ENCODE peak calls at places on chromosome 14, in nine cellular contexts. P, H, W, R, G, V, T, L and F are unnamed samples.

GRCh38 chr14:92997343-92998061 is 74.6 kb downstream of the CHGA start:
- DNase-seq in P (peak; percentile 57), H (no peak), W (no peak), R (no peak), G (peak; percentile 32), V (no peak), T (no peak), L (peak; percentile 60), F (no peak)

GRCh38 chr14:75811862-75812505 is 150.9 kb downstream of the TTLL5 start:
- DNase-seq in P (peak; percentile 28), H (no peak), W (no peak), R (no peak), G (no peak), V (no peak), T (no peak), L (peak; percentile 97), F (no peak)

GRCh38 chr14:65387628-65388027 is 24.9 kb upstream of the FUT8 start:
- DNase-seq in P (no peak), H (no peak), W (no peak), R (no peak), G (no peak), V (no peak), T (no peak), L (no peak), F (no peak)

GRCh38 chr14:64467131-64467530 is 1.8 kb downstream of the AKAP5 start:
- DNase-seq in P (no peak), H (no peak), W (no peak), R (no peak), G (no peak), V (no peak), T (no peak), L (no peak), F (no peak)

GRCh38 chr14:79117561-79117960 is 947.4 kb downstream of the NRXN3 start:
- DNase-seq in P (no peak), H (no peak), W (no peak), R (no peak), G (no peak), V (no peak), T (no peak), L (no peak), F (no peak)

GRCh38 chr14:48616941-48617340 is 941.5 kb upstream of the MDGA2 start:
- DNase-seq in P (no peak), H (no peak), W (no peak), R (no peak), G (no peak), V (no peak), T (no peak), L (peak; percentile 74), F (no peak)

GRCh38 chr14:43408472-43408871 is 1098.6 kb downstream of the FSCB start:
- DNase-seq in P (no peak), H (no peak), W (peak; percentile 80), R (no peak), G (peak; percentile 7), V (no peak), T (no peak), L (no peak), F (no peak)

GRCh38 chr14:104993808-104994591 is 8.4 kb downstream of the CLBA1 start:
- DNase-seq in P (no peak), H (no peak), W (no peak), R (no peak), G (no peak), V (no peak), T (no peak), L (no peak), F (no peak)

GRCh38 chr14:51023964-51024363 is 70.9 kb downstream of the TRIM9 start:
- DNase-seq in P (no peak), H (peak; percentile 51), W (no peak), R (no peak), G (no peak), V (no peak), T (no peak), L (no peak), F (no peak)

GRCh38 chr14:90438841-90439240 is 42.0 kb downstream of the CALM1 start:
- DNase-seq in P (no peak), H (no peak), W (peak; percentile 34), R (no peak), G (no peak), V (no peak), T (no peak), L (no peak), F (no peak)

GRCh38 chr14:101477648-101478047 is 83.6 kb upstream of the DIO3 start:
- DNase-seq in P (no peak), H (peak; percentile 46), W (peak; percentile 83), R (no peak), G (peak; percentile 20), V (no peak), T (no peak), L (no peak), F (peak; percentile 13)

GRCh38 chr14:59022144-59022543 is 166.3 kb upstream of the DAAM1 start:
- DNase-seq in P (no peak), H (no peak), W (peak; percentile 77), R (no peak), G (peak; percentile 11), V (no peak), T (no peak), L (no peak), F (no peak)

GRCh38 chr14:67571991-67572323 is 28.1 kb downstream of the PIGH start:
- DNase-seq in P (no peak), H (no peak), W (no peak), R (no peak), G (no peak), V (no peak), T (no peak), L (no peak), F (no peak)

GRCh38 chr14:103680491-103681231 is 34.6 kb downstream of the XRCC3 start:
- DNase-seq in P (no peak), H (no peak), W (no peak), R (no peak), G (no peak), V (no peak), T (no peak), L (no peak), F (no peak)

GRCh38 chr14:67941456-67942018 is 122.0 kb downstream of the RAD51B start:
- DNase-seq in P (no peak), H (peak; percentile 45), W (peak; percentile 20), R (no peak), G (no peak), V (no peak), T (no peak), L (peak; percentile 24), F (no peak)

GRCh38 chr14:104134061-104134965 is 4.1 kb upstream of the KIF26A start:
- DNase-seq in P (no peak), H (no peak), W (no peak), R (no peak), G (no peak), V (peak; percentile 37), T (no peak), L (peak; percentile 46), F (no peak)

GRCh38 chr14:58270628-58271027 is 26.0 kb downstream of the PSMA3 start:
- DNase-seq in P (no peak), H (peak; percentile 18), W (peak; percentile 56), R (no peak), G (peak; percentile 59), V (no peak), T (no peak), L (no peak), F (no peak)

GRCh38 chr14:74501135-74501614 is 7.6 kb downstream of the ISCA2 start:
- DNase-seq in P (peak; percentile 21), H (peak; percentile 79), W (peak; percentile 85), R (peak; percentile 57), G (peak; percentile 78), V (no peak), T (no peak), L (peak; percentile 69), F (peak; percentile 57)

GRCh38 chr14:88914956-88915355 is 90.5 kb downstream of the TTC8 start:
- DNase-seq in P (no peak), H (no peak), W (no peak), R (no peak), G (no peak), V (no peak), T (no peak), L (peak; percentile 32), F (no peak)

GRCh38 chr14:22982477-22983245 is at the start of gene AJUBA:
- DNase-seq in P (no peak), H (peak; percentile 97), W (peak; percentile 90), R (peak; percentile 87), G (peak; percentile 96), V (peak; percentile 76), T (peak; percentile 64), L (peak; percentile 83), F (peak; percentile 90)

GRCh38 chr14:49767473-49768300 is at the start of gene KLHDC2:
- DNase-seq in P (peak; percentile 85), H (peak; percentile 91), W (peak; percentile 94), R (peak; percentile 82), G (peak; percentile 90), V (peak; percentile 91), T (peak; percentile 80), L (peak; percentile 94), F (peak; percentile 77)

GRCh38 chr14:49879683-49880204 is 13.1 kb upstream of the ARF6 start:
- DNase-seq in P (peak; percentile 37), H (peak; percentile 51), W (peak; percentile 80), R (no peak), G (peak; percentile 85), V (peak; percentile 72), T (no peak), L (peak; percentile 67), F (no peak)

GRCh38 chr14:74516451-74517155 is 23.0 kb downstream of the ISCA2 start:
- DNase-seq in P (no peak), H (peak; percentile 53), W (peak; percentile 39), R (no peak), G (peak; percentile 42), V (no peak), T (no peak), L (no peak), F (no peak)

GRCh38 chr14:105021656-105022275 is 883 bp upstream of the CDCA4 start:
- DNase-seq in P (peak; percentile 28), H (peak; percentile 54), W (peak; percentile 21), R (no peak), G (peak; percentile 70), V (peak; percentile 55), T (no peak), L (peak; percentile 94), F (no peak)

GRCh38 chr14:62655161-62655560 is 390.1 kb downstream of the KCNH5 start:
- DNase-seq in P (no peak), H (peak; percentile 14), W (no peak), R (no peak), G (no peak), V (no peak), T (no peak), L (peak; percentile 66), F (no peak)

GRCh38 chr14:58637040-58637390 is 747 bp upstream of the DACT1 start:
- DNase-seq in P (no peak), H (peak; percentile 93), W (peak; percentile 82), R (no peak), G (peak; percentile 72), V (no peak), T (peak; percentile 29), L (no peak), F (peak; percentile 70)

GRCh38 chr14:93970589-93970966 is 5.8 kb downstream of the ASB2 start:
- DNase-seq in P (no peak), H (no peak), W (peak; percentile 46), R (no peak), G (peak; percentile 51), V (peak; percentile 82), T (peak; percentile 63), L (peak; percentile 71), F (no peak)

GRCh38 chr14:70879448-70879847 is 27.8 kb upstream of the PCNX1 start:
- DNase-seq in P (no peak), H (no peak), W (no peak), R (no peak), G (no peak), V (no peak), T (no peak), L (no peak), F (no peak)

GRCh38 chr14:91837076-91837475 is 30.3 kb downstream of the TC2N start:
- DNase-seq in P (no peak), H (no peak), W (no peak), R (no peak), G (no peak), V (no peak), T (no peak), L (no peak), F (no peak)

GRCh38 chr14:58641509-58641908 is 3.7 kb downstream of the DACT1 start:
- DNase-seq in P (no peak), H (no peak), W (peak; percentile 45), R (no peak), G (no peak), V (no peak), T (no peak), L (no peak), F (no peak)

GRCh38 chr14:100864960-100865681 is 38.4 kb downstream of the RTL1 start:
- DNase-seq in P (no peak), H (peak; percentile 67), W (peak; percentile 42), R (no peak), G (no peak), V (peak; percentile 18), T (no peak), L (no peak), F (peak; percentile 51)